ENCODE peak calls at places on chromosomes 1 and 21, in four cellular contexts. J, V, B and H are unnamed samples.

GRCh38 chr1:48619529-48619928 is 147.5 kb upstream of the SPATA6 start:
- DNase-seq in J (no peak), V (peak), B (no peak), H (no peak)

GRCh38 chr21:15552914-15553491 is 176.8 kb upstream of the USP25 start:
- DNase-seq in V (peak), J (peak), B (no peak), H (no peak)

GRCh38 chr1:190205713-190206112 is 272.0 kb downstream of the BRINP3 start:
- DNase-seq in J (peak), V (no peak), B (no peak), H (no peak)

GRCh38 chr21:45050786-45051489 is 23.4 kb upstream of the ADARB1 start:
- DNase-seq in B (no peak), V (peak), J (peak), H (no peak)

GRCh38 chr1:40014253-40014706 is 26.2 kb upstream of the CAP1 start:
- DNase-seq in J (no peak), V (no peak), B (no peak), H (no peak)

GRCh38 chr1:179310271-179310670 is 16.7 kb downstream of the SOAT1 start:
- DNase-seq in J (peak), B (no peak), V (peak), H (no peak)

GRCh38 chr1:47724427-47724999 is 272.7 kb downstream of the TRABD2B start:
- DNase-seq in V (no peak), B (peak), J (no peak), H (no peak)

GRCh38 chr1:214934035-214934434 is 148.5 kb upstream of the KCNK2 start:
- DNase-seq in B (no peak), V (peak), J (no peak), H (no peak)

GRCh38 chr1:155077758-155078495 is 710 bp upstream of the EFNA3 start:
- DNase-seq in B (peak), J (no peak), V (peak), H (no peak)

GRCh38 chr1:25107643-25108010 is 124.7 kb downstream of the SYF2 start:
- DNase-seq in B (no peak), J (no peak), V (peak), H (no peak)

GRCh38 chr21:38306833-38307232 is 50.0 kb downstream of the KCNJ15 start:
- DNase-seq in V (peak), B (no peak), J (peak), H (no peak)

GRCh38 chr1:4203501-4203900 is 303.4 kb upstream of the C1orf174 start:
- DNase-seq in V (no peak), J (no peak), B (no peak), H (no peak)

GRCh38 chr21:29091032-29091431 is 17.6 kb upstream of the CCT8 start:
- DNase-seq in J (peak), V (peak), B (no peak), H (no peak)

GRCh38 chr1:151060241-151061011 is at the start of gene MLLT11:
- DNase-seq in J (peak), B (peak), V (peak), H (peak)

GRCh38 chr1:209593747-209594146 is 10.2 kb downstream of the CAMK1G start:
- DNase-seq in J (no peak), B (no peak), V (no peak), H (no peak)

GRCh38 chr1:228691926-228692325 is 43.4 kb upstream of the RHOU start:
- DNase-seq in J (peak), V (peak), B (no peak), H (no peak)

GRCh38 chr1:2326524-2326923 is 64.8 kb downstream of the MORN1 start:
- DNase-seq in B (no peak), J (no peak), V (no peak), H (no peak)

GRCh38 chr1:172138636-172139035 is 281.8 kb upstream of the C1orf105 start:
- DNase-seq in B (no peak), V (no peak), J (no peak), H (no peak)

GRCh38 chr1:197970771-197971170 is 53.6 kb downstream of the LHX9 start:
- DNase-seq in B (no peak), J (no peak), V (no peak), H (no peak)

GRCh38 chr1:212485895-212486590 is 53.3 kb downstream of the NENF start:
- DNase-seq in V (peak), J (peak), B (peak), H (no peak)

GRCh38 chr1:247746391-247746935 is 1.5 kb downstream of the OR14A2 start:
- DNase-seq in V (no peak), J (peak), B (no peak), H (no peak)

GRCh38 chr1:95323117-95323516 is 89.1 kb downstream of the RWDD3 start:
- DNase-seq in J (peak), V (peak), B (no peak), H (no peak)

GRCh38 chr1:59150537-59151386 is 146.1 kb upstream of the FGGY start:
- DNase-seq in V (peak), B (peak), J (peak), H (peak)

GRCh38 chr1:68919070-68919469 is 422.2 kb upstream of the DEPDC1 start:
- DNase-seq in J (peak), V (peak), B (no peak), H (no peak)

GRCh38 chr1:7223334-7224080 is 438.3 kb downstream of the CAMTA1 start:
- DNase-seq in B (no peak), J (peak), V (peak), H (no peak)

GRCh38 chr1:173149887-173150286 is 57.2 kb downstream of the TNFSF4 start:
- DNase-seq in B (no peak), J (peak), V (peak), H (no peak)

GRCh38 chr1:3625151-3625907 is 514 bp downstream of the TPRG1L start:
- DNase-seq in V (peak), J (peak), B (peak), H (peak)

GRCh38 chr1:40594187-40594531 is 62.7 kb downstream of the ZNF684 start:
- DNase-seq in V (no peak), B (no peak), J (no peak), H (no peak)

GRCh38 chr1:57897581-57897980 is 473.7 kb upstream of the DAB1 start:
- DNase-seq in B (no peak), J (no peak), V (no peak), H (no peak)

GRCh38 chr1:221741364-221741970 is 422 bp downstream of the DUSP10 start:
- DNase-seq in B (peak), J (peak), V (no peak), H (peak)

GRCh38 chr1:100249537-100250257 is at the start of gene DBT:
- DNase-seq in B (peak), V (peak), J (peak), H (peak)

GRCh38 chr1:202593845-202594244 is 116.4 kb downstream of the SYT2 start:
- DNase-seq in V (no peak), J (no peak), B (no peak), H (no peak)

GRCh38 chr1:203177471-203178039 is 1.9 kb upstream of the MYBPH start:
- DNase-seq in J (peak), V (peak), B (no peak), H (no peak)

GRCh38 chr1:218411101-218411500 is 66.0 kb downstream of the TGFB2 start:
- DNase-seq in B (no peak), J (no peak), V (no peak), H (no peak)

GRCh38 chr1:59730759-59731478 is 83.8 kb upstream of the HOOK1 start:
- DNase-seq in J (peak), V (peak), B (peak), H (no peak)

GRCh38 chr1:34057347-34057746 is 107.7 kb downstream of the CSMD2 start:
- DNase-seq in V (no peak), B (no peak), J (no peak), H (no peak)

GRCh38 chr1:190169311-190170067 is 308.2 kb downstream of the BRINP3 start:
- DNase-seq in V (peak), J (no peak), B (no peak), H (no peak)

GRCh38 chr1:17494114-17494729 is 45.3 kb upstream of the ARHGEF10L start:
- DNase-seq in V (peak), B (peak), J (peak), H (peak)

DNA sequence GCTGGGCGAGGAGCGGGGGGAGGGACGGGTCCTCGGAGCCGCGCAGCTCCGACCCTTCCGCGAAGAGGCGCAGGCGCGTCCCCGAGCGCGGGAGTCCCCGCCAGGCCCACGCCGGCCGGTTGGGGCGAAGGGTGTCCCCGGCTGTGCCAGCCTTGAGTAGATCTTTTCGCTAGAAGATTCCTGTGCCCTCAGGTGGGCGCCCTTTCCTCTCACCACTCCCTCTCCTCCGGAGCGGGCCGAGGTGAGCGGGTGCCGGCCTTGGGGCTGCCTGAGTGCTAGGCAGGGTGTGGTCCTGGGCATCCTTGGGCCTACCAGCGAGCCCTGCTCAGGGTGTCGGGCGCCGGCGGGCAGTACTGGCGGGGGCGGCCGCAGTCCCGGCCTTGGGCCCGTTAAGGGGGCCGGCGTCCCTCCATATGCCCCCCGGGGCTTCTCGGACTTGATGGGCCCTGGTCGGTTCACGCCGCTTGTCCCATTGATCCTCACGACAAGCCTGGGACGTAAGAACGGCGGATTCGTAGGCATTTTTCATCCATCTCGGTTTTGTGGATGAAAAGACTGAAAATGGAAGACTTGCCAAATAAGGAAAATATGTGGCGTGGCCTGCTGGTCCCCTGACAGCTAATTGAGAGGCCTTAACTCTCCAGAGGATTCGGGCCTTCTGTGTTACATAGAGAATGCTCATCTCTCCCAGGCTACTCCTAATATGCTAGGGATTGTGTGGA is 712 bp downstream of the DEGS1 start:
- DNase-seq in B (peak), V (peak), J (peak), H (peak)
- TF ChIP-seq CTCF in B (no peak), V (no peak), J (no peak), H (no peak)

GRCh38 chr1:15583016-15583706 is 1.7 kb downstream of the AGMAT start:
- DNase-seq in B (no peak), J (no peak), V (no peak), H (no peak)
- H3K4me3 ChIP-seq in B (no peak), J (no peak), V (no peak), H (no peak)

GRCh38 chr1:66403031-66403731 is 130.8 kb upstream of the SGIP1 start:
- DNase-seq in J (peak), B (no peak), V (peak), H (peak)
- TF ChIP-seq CTCF in J (no peak), B (no peak), V (peak), H (no peak)

DNA sequence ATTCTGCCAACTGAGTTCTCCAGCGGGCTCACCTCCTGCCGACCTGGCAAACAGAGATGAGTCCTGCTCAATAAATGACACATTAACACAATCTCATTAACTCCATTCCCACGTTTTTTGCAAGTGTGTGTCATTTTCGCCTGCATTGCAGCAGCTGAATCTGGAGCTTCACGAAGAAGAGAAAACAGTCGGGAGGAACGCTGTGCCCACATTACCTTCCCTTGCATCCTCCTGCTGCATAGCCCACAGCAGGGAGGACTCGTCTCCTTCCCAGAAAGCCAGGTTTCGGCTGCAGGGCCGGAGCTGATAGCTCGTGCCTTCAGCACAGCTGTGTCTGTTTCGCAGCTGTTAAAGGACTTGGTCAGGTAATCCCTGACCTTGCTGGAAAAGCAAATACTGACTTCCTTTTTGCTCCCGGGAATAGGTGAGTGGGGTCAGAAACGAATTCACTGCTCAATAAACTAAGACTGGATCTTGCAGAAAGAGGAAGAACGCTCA is 33.2 kb downstream of the KANK4 start:
- DNase-seq in J (no peak), V (no peak), B (no peak), H (no peak)
- H3K4me3 ChIP-seq in J (no peak), V (no peak), B (no peak), H (no peak)

DNA sequence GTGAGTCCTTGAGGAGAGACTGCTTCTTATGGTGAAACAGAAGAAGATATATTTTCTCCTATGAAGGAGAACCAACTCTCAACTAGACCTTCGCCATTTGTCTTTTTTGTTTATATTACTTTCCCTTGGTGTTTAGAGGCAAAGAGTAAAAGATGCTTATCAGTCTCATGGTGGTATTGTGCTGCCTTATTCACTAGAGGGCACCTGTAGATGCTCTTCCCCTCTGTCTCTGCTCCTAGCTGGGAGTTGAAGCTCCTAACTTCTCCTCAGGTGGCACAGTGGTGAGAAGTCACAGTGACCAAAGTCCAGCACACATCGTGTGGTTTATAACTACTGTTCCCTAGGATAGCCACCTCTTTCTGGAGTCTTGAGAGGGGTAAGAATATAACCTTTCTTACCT is 1359.6 kb downstream of the PLA2G4A start:
- DNase-seq in B (no peak), J (no peak), V (no peak), H (no peak)
- TF ChIP-seq CTCF in B (no peak), J (no peak), V (no peak), H (no peak)

GRCh38 chr1:235127203-235127602 is 1.4 kb downstream of the TOMM20 start:
- DNase-seq in B (no peak), V (no peak), J (no peak), H (no peak)

GRCh38 chr1:235122348-235122747 is 6.3 kb downstream of the TOMM20 start:
- DNase-seq in V (no peak), J (no peak), B (no peak), H (no peak)

GRCh38 chr1:235124111-235124510 is 4.5 kb downstream of the TOMM20 start:
- DNase-seq in J (no peak), B (no peak), V (no peak), H (no peak)

GRCh38 chr1:235127774-235128452 is 724 bp downstream of the TOMM20 start:
- DNase-seq in J (no peak), V (no peak), B (no peak), H (no peak)

DNA sequence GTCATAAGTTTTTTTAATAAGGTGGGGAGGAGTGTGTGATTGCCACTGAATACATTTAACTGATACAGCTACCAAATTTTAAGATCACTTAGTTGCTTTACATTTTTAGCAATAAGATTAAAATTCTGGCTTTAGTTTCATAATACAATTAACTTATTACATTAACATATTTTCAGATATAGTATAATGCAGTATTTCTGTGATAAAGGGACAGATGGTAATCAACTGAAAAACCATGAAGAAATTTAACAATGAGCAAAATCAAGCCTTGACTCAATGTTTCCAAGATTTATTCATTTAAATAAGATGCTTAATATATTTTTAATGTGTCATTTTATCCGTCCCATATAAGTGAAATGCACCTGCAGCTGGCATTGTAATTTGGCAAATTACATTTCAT is 4.0 kb downstream of the TOMM20 start:
- DNase-seq in J (no peak), B (no peak), V (no peak), H (no peak)
- H3K4me3 ChIP-seq in J (no peak), B (no peak), V (no peak), H (no peak)

GRCh38 chr1:32489774-32490454 is 25.0 kb downstream of the ZBTB8B start:
- DNase-seq in J (no peak), V (no peak), B (no peak), H (no peak)

GRCh38 chr1:32486463-32487113 is 21.7 kb downstream of the ZBTB8B start:
- DNase-seq in J (no peak), B (no peak), V (no peak), H (no peak)

GRCh38 chr1:32485554-32486255 is 20.8 kb downstream of the ZBTB8B start:
- DNase-seq in B (no peak), V (no peak), J (peak), H (no peak)

GRCh38 chr1:32487182-32487581 is 22.3 kb downstream of the ZBTB8B start:
- DNase-seq in J (peak), V (no peak), B (no peak), H (no peak)
- TF ChIP-seq CTCF in J (no peak), V (no peak), B (no peak), H (no peak)

GRCh38 chr1:111738133-111738435 is 1.1 kb downstream of the INKA2 start:
- DNase-seq in J (no peak), V (no peak), B (no peak), H (no peak)
- H3K4me3 ChIP-seq in J (peak), V (peak), B (peak), H (peak)

DNA sequence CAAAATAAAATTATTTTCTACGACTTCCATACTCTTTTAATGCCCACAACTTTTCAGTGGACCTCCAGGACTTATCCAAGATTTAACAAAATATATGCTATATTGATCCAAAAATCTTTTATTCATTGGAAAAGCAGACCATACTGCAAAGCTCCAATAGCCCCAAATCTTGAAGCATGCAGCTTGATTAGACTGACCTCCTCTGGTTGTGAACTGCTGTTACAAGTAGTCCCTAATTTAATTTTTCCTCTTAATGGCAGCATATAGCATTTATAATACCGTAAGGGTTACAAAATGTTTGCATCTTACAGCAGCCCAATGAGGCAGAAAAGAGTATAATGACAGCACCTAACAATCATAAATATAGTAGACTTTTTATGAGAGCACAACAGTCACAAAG is 49.8 kb downstream of the TPR start:
- DNase-seq in J (peak), V (peak), B (no peak), H (no peak)
- TF ChIP-seq CTCF in J (peak), V (peak), B (no peak), H (no peak)

GRCh38 chr1:20262810-20263534 is 27.7 kb upstream of the VWA5B1 start:
- DNase-seq in J (no peak), B (peak), V (no peak), H (no peak)

GRCh38 chr1:20265243-20265642 is 25.4 kb upstream of the VWA5B1 start:
- DNase-seq in J (peak), B (no peak), V (peak), H (peak)

GRCh38 chr1:20259646-20260045 is 31.0 kb upstream of the VWA5B1 start:
- DNase-seq in J (no peak), V (no peak), B (no peak), H (no peak)

GRCh38 chr1:20266141-20266540 is 24.5 kb upstream of the VWA5B1 start:
- DNase-seq in B (no peak), J (peak), V (peak), H (no peak)

GRCh38 chr1:20261095-20261494 is 29.6 kb upstream of the VWA5B1 start:
- DNase-seq in J (no peak), V (peak), B (no peak), H (no peak)
- H3K4me3 ChIP-seq in J (no peak), V (no peak), B (no peak), H (no peak)